ENCODE peak calls at places on chromosomes 16 and 17, in four cellular contexts. One of them, this sample, is unnamed.
A peak's percentile ranks its signal among the peaks of the same experiment; 100 is the strongest.

GRCh38 chr17:19370493-19370960 is 7.8 kb upstream of the MAPK7 start:
- DNase-seq in anterior cingulate cortex: no peak
- DNase-seq in HL-60: no peak
- DNase-seq in HFFc6: no peak
- DNase-seq in this sample: no peak

GRCh38 chr17:34423978-34424813 is 61.2 kb upstream of the CCL1 start:
- DNase-seq in anterior cingulate cortex: no peak
- DNase-seq in HL-60: no peak
- DNase-seq in HFFc6: no peak
- DNase-seq in this sample: no peak

GRCh38 chr16:58116529-58116928 is 12.7 kb downstream of the CFAP20 start:
- DNase-seq in anterior cingulate cortex: no peak
- DNase-seq in HL-60: no peak
- DNase-seq in HFFc6: no peak
- DNase-seq in this sample: peak; percentile 5

GRCh38 chr16:66891797-66892196 is 11.5 kb downstream of the PDP2 start:
- DNase-seq in anterior cingulate cortex: no peak
- DNase-seq in HL-60: no peak
- DNase-seq in HFFc6: no peak
- DNase-seq in this sample: no peak

GRCh38 chr16:70735141-70735979 is 49.5 kb upstream of the MTSS2 start:
- DNase-seq in anterior cingulate cortex: no peak
- DNase-seq in HL-60: no peak
- DNase-seq in HFFc6: peak; percentile 84
- DNase-seq in this sample: peak; percentile 70

GRCh38 chr17:71142333-71142732 is 973.0 kb downstream of the KCNJ2 start:
- DNase-seq in anterior cingulate cortex: no peak
- DNase-seq in HL-60: no peak
- DNase-seq in HFFc6: no peak
- DNase-seq in this sample: no peak

GRCh38 chr16:84446596-84447392 is 57.7 kb downstream of the MEAK7 start:
- DNase-seq in anterior cingulate cortex: no peak
- DNase-seq in HL-60: no peak
- DNase-seq in HFFc6: no peak
- DNase-seq in this sample: peak; percentile 20

GRCh38 chr16:64952177-64952576 is 169.7 kb downstream of the CDH11 start:
- DNase-seq in anterior cingulate cortex: no peak
- DNase-seq in HL-60: no peak
- DNase-seq in HFFc6: peak; percentile 31
- DNase-seq in this sample: no peak

GRCh38 chr16:11125936-11126335 is 130.1 kb downstream of the SOCS1 start:
- DNase-seq in anterior cingulate cortex: no peak
- DNase-seq in HL-60: no peak
- DNase-seq in HFFc6: no peak
- DNase-seq in this sample: no peak

GRCh38 chr17:81519284-81520020 is 6.9 kb upstream of the ACTG1 start:
- DNase-seq in anterior cingulate cortex: no peak
- DNase-seq in HL-60: no peak
- DNase-seq in HFFc6: no peak
- DNase-seq in this sample: peak; percentile 77

GRCh38 chr16:11133344-11133921 is 122.6 kb downstream of the SOCS1 start:
- DNase-seq in anterior cingulate cortex: no peak
- DNase-seq in HL-60: peak; percentile 47
- DNase-seq in HFFc6: peak; percentile 94
- DNase-seq in this sample: peak; percentile 83

GRCh38 chr17:11925271-11926021 is 71.8 kb downstream of the ZNF18 start:
- DNase-seq in anterior cingulate cortex: no peak
- DNase-seq in HL-60: no peak
- DNase-seq in HFFc6: no peak
- DNase-seq in this sample: no peak

GRCh38 chr17:7228920-7229319 is 5.4 kb downstream of the DVL2 start:
- DNase-seq in anterior cingulate cortex: no peak
- DNase-seq in HL-60: no peak
- DNase-seq in HFFc6: no peak
- DNase-seq in this sample: no peak

GRCh38 chr16:82603784-82604411 is 22.9 kb upstream of the CDH13 start:
- DNase-seq in anterior cingulate cortex: no peak
- DNase-seq in HL-60: no peak
- DNase-seq in HFFc6: peak; percentile 68
- DNase-seq in this sample: no peak

GRCh38 chr17:17681744-17682292 is 560 bp downstream of the RAI1 start:
- DNase-seq in anterior cingulate cortex: no peak
- DNase-seq in HL-60: no peak
- DNase-seq in HFFc6: no peak
- DNase-seq in this sample: no peak

GRCh38 chr17:1123397-1124237 is 56.2 kb downstream of the ABR start:
- DNase-seq in anterior cingulate cortex: no peak
- DNase-seq in HL-60: no peak
- DNase-seq in HFFc6: no peak
- DNase-seq in this sample: no peak

GRCh38 chr17:81537343-81537855 is 9.2 kb downstream of the FSCN2 start:
- DNase-seq in anterior cingulate cortex: no peak
- DNase-seq in HL-60: no peak
- DNase-seq in HFFc6: no peak
- DNase-seq in this sample: no peak

GRCh38 chr16:69029121-69029520 is 76.3 kb upstream of the HAS3 start:
- DNase-seq in anterior cingulate cortex: no peak
- DNase-seq in HL-60: no peak
- DNase-seq in HFFc6: no peak
- DNase-seq in this sample: no peak

GRCh38 chr17:82333279-82334171 is at the start of gene SECTM1:
- DNase-seq in anterior cingulate cortex: no peak
- DNase-seq in HL-60: no peak
- DNase-seq in HFFc6: peak; percentile 51
- DNase-seq in this sample: peak; percentile 92

This sample was measured in cardiac septum.